ENCODE peak calls at places on chromosomes 4 and X, in eight cellular contexts. P is fibroblast of lung, B is cardiac muscle cell, J is pancreas, T is transverse colon, N is adrenal gland, H is GM23338, F is lung. I is an unnamed sample.

GRCh38 chr4:158809611-158810486 is 41.0 kb downstream of the FNIP2 start:
- DNase-seq in N (peak; percentile 25), F (no peak), H (no peak), P (peak; percentile 58), T (peak; percentile 43), J (no peak), B (peak; percentile 72), I (peak; percentile 71)

GRCh38 chr4:67549123-67549522 is 3.8 kb upstream of the CENPC start:
- DNase-seq in J (no peak), N (no peak), B (peak; percentile 63), F (no peak), T (no peak), H (no peak), P (peak; percentile 23), I (peak; percentile 71)

GRCh38 chr4:169618286-169618685 is 2.1 kb upstream of the CLCN3 start:
- DNase-seq in J (no peak), P (no peak), T (no peak), H (no peak), N (no peak), F (no peak), B (no peak), I (peak; percentile 22)

GRCh38 chr4:180688480-180688879 is 1554.7 kb upstream of the TENM3 start:
- DNase-seq in T (no peak), H (no peak), F (no peak), J (no peak), P (no peak), N (no peak), B (no peak), I (no peak)

GRCh38 chrX:21509912-21510311 is 135.7 kb downstream of the CNKSR2 start:
- DNase-seq in B (no peak), F (no peak), P (peak; percentile 2), H (no peak), T (no peak), N (no peak), J (no peak), I (peak; percentile 77)

GRCh38 chrX:101659601-101660063 is at the start of gene ARMCX2:
- DNase-seq in F (peak; percentile 38), B (peak; percentile 72), N (peak; percentile 55), H (peak; percentile 66), T (peak; percentile 44), J (peak; percentile 58), P (peak; percentile 71), I (peak; percentile 37)

GRCh38 chr4:109010534-109010933 is 247.7 kb upstream of the ETNPPL start:
- DNase-seq in T (no peak), B (no peak), F (no peak), N (no peak), H (no peak), P (no peak), J (no peak), I (no peak)

GRCh38 chr4:8854016-8854415 is 17.6 kb downstream of the HMX1 start:
- DNase-seq in P (no peak), H (no peak), N (no peak), F (no peak), J (peak; percentile 43), T (no peak), B (no peak), I (no peak)

GRCh38 chrX:98141466-98141865 is 1257.8 kb downstream of the RPA4 start:
- DNase-seq in P (no peak), N (no peak), H (peak; percentile 35), T (no peak), J (no peak), F (no peak), B (no peak), I (no peak)

GRCh38 chr4:111453216-111453615 is 692.0 kb upstream of the FAM241A start:
- DNase-seq in N (no peak), F (no peak), T (no peak), B (peak; percentile 34), H (no peak), P (no peak), J (no peak), I (no peak)

GRCh38 chr4:601612-602558 is 23.5 kb upstream of the PDE6B start:
- DNase-seq in F (no peak), T (no peak), B (no peak), P (no peak), J (no peak), N (no peak), H (no peak), I (no peak)

GRCh38 chr4:598925-599324 is 22.8 kb upstream of the TMEM271 start:
- DNase-seq in N (no peak), H (no peak), J (no peak), B (no peak), T (no peak), F (no peak), P (no peak), I (no peak)

GRCh38 chr4:602559-602942 is 22.8 kb upstream of the PDE6B start:
- DNase-seq in T (peak; percentile 88), F (peak; percentile 64), B (peak; percentile 6), P (no peak), J (peak; percentile 83), H (peak; percentile 96), N (no peak), I (peak; percentile 29)

GRCh38 chr4:600850-601515 is 24.4 kb upstream of the PDE6B start:
- DNase-seq in F (no peak), J (no peak), B (no peak), N (no peak), T (no peak), H (no peak), P (no peak), I (peak; percentile 3)

DNA sequence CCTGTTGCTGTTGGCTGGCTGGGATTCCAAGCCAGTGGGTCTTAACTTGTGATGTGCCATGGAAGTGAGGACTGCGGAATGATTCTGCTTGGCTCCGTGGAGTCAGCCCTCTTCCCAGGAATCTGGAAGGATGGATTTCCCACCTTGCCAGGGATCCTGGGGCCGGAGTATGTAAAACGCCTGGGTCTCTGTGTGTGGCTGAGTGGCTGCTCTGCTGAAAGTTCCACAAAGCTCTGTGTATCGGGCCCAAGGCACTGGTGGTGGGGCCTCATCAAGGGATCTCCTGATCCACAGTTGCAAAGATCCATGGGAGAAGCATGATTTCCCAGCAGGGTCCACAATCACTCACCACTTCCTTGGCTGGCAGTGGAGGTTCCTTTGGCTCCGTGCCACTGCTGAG is 24.1 kb upstream of the TMEM271 start:
- DNase-seq in N (no peak), F (no peak), T (no peak), P (no peak), B (no peak), H (no peak), J (no peak), I (no peak)
- H3K27me3 ChIP-seq in N (peaks cover 5% of the 10 kb centered on the region), F (no peaks in the 10 kb centered on the region), T (peaks cover 33% of the 10 kb centered on the region), P (no peaks in the 10 kb centered on the region), B (peaks cover 42% of the 10 kb centered on the region), H (no peaks in the 10 kb centered on the region), J (no peaks in the 10 kb centered on the region), I (no peaks in the 10 kb centered on the region)

GRCh38 chr4:118742050-118742449 is 56.9 kb downstream of the METTL14 start:
- DNase-seq in F (no peak), J (no peak), B (peak; percentile 51), T (no peak), H (no peak), N (no peak), P (no peak), I (no peak)

GRCh38 chr4:118738999-118739690 is 54.0 kb downstream of the METTL14 start:
- DNase-seq in J (no peak), P (no peak), T (no peak), B (no peak), N (no peak), H (no peak), F (no peak), I (no peak)

GRCh38 chr4:118743867-118744266 is 58.7 kb downstream of the METTL14 start:
- DNase-seq in P (no peak), J (no peak), H (no peak), F (no peak), B (no peak), T (no peak), N (peak; percentile 67), I (no peak)

GRCh38 chr4:118740869-118741268 is 55.7 kb downstream of the METTL14 start:
- DNase-seq in J (no peak), F (no peak), H (peak; percentile 43), T (no peak), B (peak; percentile 45), N (no peak), P (peak; percentile 66), I (peak; percentile 28)

GRCh38 chr4:118741456-118741855 is 56.3 kb downstream of the METTL14 start:
- DNase-seq in P (peak; percentile 39), J (no peak), F (no peak), B (peak; percentile 48), T (no peak), H (no peak), N (no peak), I (no peak)
- H3K36me3 ChIP-seq in P (peaks cover 18% of the 10 kb centered on the region), J (peaks cover 46% of the 10 kb centered on the region), F (peaks cover 38% of the 10 kb centered on the region), B (peaks cover 37% of the 10 kb centered on the region), T (no peaks in the 10 kb centered on the region), H (peaks cover 40% of the 10 kb centered on the region), N (peaks cover 37% of the 10 kb centered on the region), I (peaks cover 10% of the 10 kb centered on the region)

GRCh38 chr4:83484500-83485431 is at the start of gene ABRAXAS1:
- DNase-seq in B (peak; percentile 96), P (peak; percentile 87), H (peak; percentile 98), J (peak; percentile 96), T (peak; percentile 95), N (peak; percentile 91), F (peak; percentile 92), I (peak; percentile 73)
- TF ChIP-seq CTCF in B (no peak), P (no peak), H (no peak), J (no peak), T (no peak), N (no peak), F (no peak), I (no peak)

DNA sequence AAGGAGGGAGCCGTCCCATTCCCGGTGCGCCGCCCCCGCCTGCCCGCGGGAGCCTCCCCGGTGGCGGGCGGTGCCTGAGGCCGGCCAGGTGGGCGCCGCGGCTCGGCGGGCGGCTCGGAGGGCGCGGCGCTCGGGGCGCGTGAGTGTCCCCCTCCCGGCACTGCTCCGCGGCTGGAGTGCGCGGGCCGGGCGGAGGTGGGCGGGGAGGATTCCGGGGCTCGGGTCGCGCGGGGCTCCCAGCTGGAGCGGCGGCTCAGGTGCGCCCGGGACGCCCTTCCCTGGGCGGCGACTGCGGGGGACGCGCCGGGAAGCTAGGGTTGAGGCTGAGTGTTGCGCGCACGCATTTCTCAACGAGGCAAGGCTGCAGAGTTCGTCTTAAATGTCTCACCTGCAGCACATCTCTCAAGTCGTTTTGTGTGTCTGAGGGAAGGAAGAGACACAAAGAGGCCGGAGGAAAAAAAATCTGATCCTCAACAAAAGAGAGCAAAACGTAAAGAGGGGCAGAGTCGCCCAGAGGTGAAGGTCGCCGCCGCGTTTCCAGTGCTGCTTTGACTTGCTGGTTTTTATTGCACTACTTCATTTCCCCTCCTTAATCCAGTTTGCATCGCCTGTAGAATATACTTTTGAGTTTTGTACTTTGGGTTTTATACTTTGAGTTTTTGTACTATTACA is 106.7 kb upstream of the STOX2 start:
- DNase-seq in H (peak; percentile 45), F (peak; percentile 34), P (no peak), B (no peak), T (peak; percentile 19), J (no peak), N (no peak), I (peak; percentile 9)
- H3K27me3 ChIP-seq in H (peaks cover 66% of the 10 kb centered on the region), F (no peaks in the 10 kb centered on the region), P (peaks cover 10% of the 10 kb centered on the region), B (peaks cover 59% of the 10 kb centered on the region), T (peaks cover 52% of the 10 kb centered on the region), J (no peaks in the 10 kb centered on the region), N (peaks cover 38% of the 10 kb centered on the region), I (no peaks in the 10 kb centered on the region)

I was measured in bronchial epithelial cell.